ENCODE peak calls at places on chromosomes 1 and 21, in nine cellular contexts. N is OCI-LY7; S is IMR-90; Y is astrocyte of the spinal cord; Q is epithelial cell of esophagus; H is HFF-Myc; D is tibial nerve; E is left lung; P is CD4-positive, alpha-beta T cell. U is an unnamed sample.

GRCh38 chr1:7884757-7885156 is 31.9 kb upstream of the UTS2 start:
- DNase-seq in Q (no peak), H (no peak), S (no peak), Y (no peak), P (no peak), N (no peak), E (no peak), D (no peak), U (no peak)

GRCh38 chr21:45295576-45296365 is 8.1 kb upstream of the POFUT2 start:
- DNase-seq in S (peak), Y (peak), Q (peak), H (no peak), E (no peak), P (no peak), N (no peak), D (peak), U (no peak)

GRCh38 chr1:85607126-85607912 is 26.8 kb downstream of the CCN1 start:
- DNase-seq in S (peak), P (no peak), H (peak), N (no peak), Q (peak), Y (peak), E (no peak), D (no peak), U (no peak)

GRCh38 chr1:46991083-46991923 is 32.2 kb upstream of the CYP4X1 start:
- DNase-seq in D (no peak), N (peak), E (no peak), S (no peak), P (no peak), Y (peak), Q (peak), H (no peak), U (no peak)

GRCh38 chr21:35163381-35163780 is 114.3 kb upstream of the RUNX1 start:
- DNase-seq in Y (peak), S (peak), Q (peak), D (no peak), H (no peak), E (no peak), N (no peak), P (no peak), U (no peak)

GRCh38 chr1:89166705-89167104 is 9.1 kb downstream of the GBP7 start:
- DNase-seq in Y (no peak), Q (no peak), S (no peak), H (no peak), P (no peak), D (no peak), N (no peak), E (no peak), U (no peak)

GRCh38 chr1:181128592-181129497 is 40.3 kb downstream of the IER5 start:
- DNase-seq in H (no peak), D (no peak), Y (no peak), S (no peak), E (peak), P (no peak), N (peak), Q (no peak), U (peak)

GRCh38 chr1:8563944-8564537 is 246.1 kb downstream of the SLC45A1 start:
- DNase-seq in D (no peak), P (no peak), E (no peak), Q (no peak), H (no peak), Y (no peak), S (no peak), N (no peak), U (no peak)

GRCh38 chr1:196071452-196071851 is 536.8 kb downstream of the KCNT2 start:
- DNase-seq in S (no peak), H (no peak), P (no peak), E (no peak), Y (no peak), Q (peak), D (no peak), N (no peak), U (no peak)

GRCh38 chr21:35178812-35179211 is 129.7 kb upstream of the RUNX1 start:
- DNase-seq in Y (no peak), D (no peak), N (no peak), H (no peak), S (peak), P (no peak), Q (peak), E (no peak), U (no peak)

DNA sequence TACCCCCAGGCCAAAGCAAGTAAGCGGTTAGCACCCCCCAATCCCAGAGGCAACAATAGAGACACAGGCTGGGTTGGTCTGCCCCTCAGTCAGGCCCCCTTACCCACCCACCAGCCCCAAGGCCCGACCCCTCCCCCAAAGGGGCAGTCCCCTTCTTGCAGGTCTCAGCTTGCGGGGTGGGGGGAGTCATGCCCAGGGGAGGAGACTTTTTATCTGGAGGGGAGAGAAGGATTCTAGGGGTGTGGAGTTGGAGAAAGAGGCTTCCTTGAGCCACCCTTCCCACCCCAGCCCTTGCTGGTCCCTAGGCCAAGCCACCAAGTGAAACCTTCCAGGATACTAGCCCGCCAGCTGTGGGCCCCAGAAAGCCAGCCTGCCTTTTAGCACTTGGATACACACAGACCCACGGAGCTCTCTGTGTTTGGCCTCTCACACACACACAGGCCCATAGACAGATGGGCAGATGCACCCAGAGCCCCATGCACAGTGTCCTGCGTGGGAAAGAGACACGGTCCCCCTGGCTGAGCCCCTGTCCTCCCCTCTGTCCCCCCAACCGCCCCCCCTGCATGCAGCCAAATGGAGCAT is 7.1 kb downstream of the TMEM54 start:
- DNase-seq in E (no peak), H (no peak), N (no peak), P (no peak), D (no peak), Q (no peak), S (no peak), Y (no peak), U (no peak)
- TF ChIP-seq CTCF in E (no peak), H (no peak), N (no peak), P (no peak), D (no peak), Q (no peak), S (no peak), Y (no peak), U (no peak)

GRCh38 chr1:156691665-156692408 is 13.5 kb downstream of the CRABP2 start:
- DNase-seq in Y (peak), P (no peak), D (no peak), S (peak), H (no peak), Q (peak), E (peak), N (no peak), U (peak)
- TF ChIP-seq CTCF in Y (peak), P (no peak), D (no peak), S (peak), H (peak), Q (peak), E (no peak), N (no peak), U (no peak)

GRCh38 chr1:209960926-209961325 is 22.9 kb downstream of the SYT14 start:
- DNase-seq in E (no peak), P (no peak), Y (no peak), Q (no peak), S (no peak), N (no peak), D (no peak), H (no peak), U (no peak)
- TF ChIP-seq CTCF in E (no peak), P (no peak), Y (no peak), Q (no peak), S (no peak), N (no peak), D (no peak), H (no peak), U (no peak)

GRCh38 chr1:154391086-154391770 is 13.9 kb upstream of the IL6R start:
- DNase-seq in Q (peak), H (no peak), E (no peak), N (no peak), D (no peak), S (no peak), P (no peak), Y (no peak), U (no peak)
- TF ChIP-seq CTCF in Q (no peak), H (no peak), E (no peak), N (no peak), D (no peak), S (no peak), P (no peak), Y (no peak), U (no peak)

DNA sequence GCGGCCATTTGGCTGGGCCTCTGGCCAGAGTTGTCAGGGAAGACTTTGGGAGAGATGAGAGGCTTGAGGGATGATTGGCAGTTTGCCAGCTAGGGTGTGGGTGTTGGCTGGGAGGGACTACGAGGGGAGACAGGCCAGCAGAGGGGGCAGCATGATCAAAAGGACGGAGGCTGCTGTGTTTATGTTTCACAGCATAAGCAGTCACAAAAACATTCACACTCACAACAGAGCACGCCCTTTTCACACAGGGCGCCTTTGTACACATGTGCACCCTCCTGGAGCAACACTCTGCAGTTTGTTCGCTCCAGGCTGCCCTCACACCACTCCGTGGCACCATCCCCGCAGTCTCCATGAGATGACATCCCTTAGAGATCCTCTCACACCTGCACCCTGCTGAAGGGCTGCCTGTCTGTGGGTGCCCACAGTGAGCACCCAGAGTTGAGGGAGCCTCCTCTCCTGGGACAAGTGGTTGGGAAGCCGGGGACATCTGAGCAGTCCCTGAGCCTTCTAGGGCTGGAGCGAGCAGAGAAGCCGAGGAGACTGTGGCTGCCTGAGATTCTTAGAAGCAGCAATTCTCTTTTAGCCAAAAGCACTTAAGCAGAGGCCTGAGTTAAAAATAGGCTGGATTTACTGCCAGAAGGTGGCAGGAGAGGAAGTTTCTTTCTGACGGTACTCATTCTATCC is 15.4 kb downstream of the EFNA3 start:
- DNase-seq in P (no peak), Y (peak), S (peak), H (peak), E (no peak), Q (peak), D (no peak), N (peak), U (peak)
- TF ChIP-seq CTCF in P (no peak), Y (peak), S (peak), H (peak), E (no peak), Q (peak), D (peak), N (peak), U (peak)

GRCh38 chr1:113178522-113178921 is 105.5 kb downstream of the LRIG2 start:
- DNase-seq in H (no peak), Y (no peak), P (no peak), Q (no peak), S (no peak), D (no peak), E (no peak), N (no peak), U (no peak)
- TF ChIP-seq CTCF in H (peak), Y (peak), P (no peak), Q (peak), S (no peak), D (no peak), E (no peak), N (no peak), U (no peak)

U was measured in glutamatergic neuron.